ENCODE peak calls at places on chromosomes 13 and 19, in four cellular contexts. One of them, this sample, is unnamed. For H3K4me1, the result is how much of the 10 kb centered on the place peaks cover.

GRCh38 chr19:32138416-32138815 is 207.0 kb upstream of the ZNF507 start:
- DNase-seq in transverse colon: no peak
- DNase-seq in H9: no peak
- DNase-seq in heart left ventricle: no peak
- DNase-seq in this sample: no peak

GRCh38 chr19:42079276-42079669 is 3.3 kb downstream of the ZNF574 start:
- DNase-seq in transverse colon: no peak
- DNase-seq in H9: no peak
- DNase-seq in heart left ventricle: no peak
- DNase-seq in this sample: no peak

GRCh38 chr13:42363941-42364612 is 92.1 kb downstream of the AKAP11 start:
- DNase-seq in H9: peak
- DNase-seq in transverse colon: no peak
- DNase-seq in heart left ventricle: no peak
- DNase-seq in this sample: no peak

GRCh38 chr19:54430306-54431254 is 15.3 kb downstream of the TTYH1 start:
- DNase-seq in H9: peak
- DNase-seq in heart left ventricle: peak
- DNase-seq in transverse colon: peak
- DNase-seq in this sample: peak

GRCh38 chr19:56837892-56838679 is 2.4 kb downstream of the PEG3 start:
- DNase-seq in transverse colon: peak
- DNase-seq in heart left ventricle: peak
- DNase-seq in H9: no peak
- DNase-seq in this sample: no peak

GRCh38 chr13:19713186-19713965 is 69.4 kb downstream of the PSPC1 start:
- DNase-seq in heart left ventricle: no peak
- DNase-seq in H9: no peak
- DNase-seq in transverse colon: no peak
- DNase-seq in this sample: no peak

GRCh38 chr19:18611327-18612050 is 1.2 kb upstream of the TMEM59L start:
- DNase-seq in H9: peak
- DNase-seq in transverse colon: no peak
- DNase-seq in heart left ventricle: no peak
- DNase-seq in this sample: no peak

GRCh38 chr13:30881931-30882899 is 23.9 kb upstream of the MEDAG start:
- DNase-seq in heart left ventricle: no peak
- DNase-seq in transverse colon: no peak
- DNase-seq in H9: no peak
- DNase-seq in this sample: no peak

GRCh38 chr19:41843371-41843770 is 1.1 kb downstream of the LYPD4 start:
- DNase-seq in heart left ventricle: no peak
- DNase-seq in transverse colon: no peak
- DNase-seq in H9: no peak
- DNase-seq in this sample: no peak

GRCh38 chr19:49924004-49924880 is 4.8 kb upstream of the ATF5 start:
- DNase-seq in H9: no peak
- DNase-seq in transverse colon: peak
- DNase-seq in heart left ventricle: no peak
- DNase-seq in this sample: no peak

GRCh38 chr13:49356224-49356623 is 87.6 kb downstream of the CAB39L start:
- DNase-seq in heart left ventricle: no peak
- DNase-seq in H9: no peak
- DNase-seq in transverse colon: no peak
- DNase-seq in this sample: no peak

GRCh38 chr13:28204690-28205443 is 66.5 kb downstream of the PAN3 start:
- DNase-seq in transverse colon: no peak
- DNase-seq in heart left ventricle: no peak
- DNase-seq in H9: no peak
- DNase-seq in this sample: no peak

GRCh38 chr19:45283443-45284033 is 32.5 kb downstream of the MARK4 start:
- DNase-seq in heart left ventricle: no peak
- DNase-seq in H9: no peak
- DNase-seq in transverse colon: no peak
- DNase-seq in this sample: no peak

DNA sequence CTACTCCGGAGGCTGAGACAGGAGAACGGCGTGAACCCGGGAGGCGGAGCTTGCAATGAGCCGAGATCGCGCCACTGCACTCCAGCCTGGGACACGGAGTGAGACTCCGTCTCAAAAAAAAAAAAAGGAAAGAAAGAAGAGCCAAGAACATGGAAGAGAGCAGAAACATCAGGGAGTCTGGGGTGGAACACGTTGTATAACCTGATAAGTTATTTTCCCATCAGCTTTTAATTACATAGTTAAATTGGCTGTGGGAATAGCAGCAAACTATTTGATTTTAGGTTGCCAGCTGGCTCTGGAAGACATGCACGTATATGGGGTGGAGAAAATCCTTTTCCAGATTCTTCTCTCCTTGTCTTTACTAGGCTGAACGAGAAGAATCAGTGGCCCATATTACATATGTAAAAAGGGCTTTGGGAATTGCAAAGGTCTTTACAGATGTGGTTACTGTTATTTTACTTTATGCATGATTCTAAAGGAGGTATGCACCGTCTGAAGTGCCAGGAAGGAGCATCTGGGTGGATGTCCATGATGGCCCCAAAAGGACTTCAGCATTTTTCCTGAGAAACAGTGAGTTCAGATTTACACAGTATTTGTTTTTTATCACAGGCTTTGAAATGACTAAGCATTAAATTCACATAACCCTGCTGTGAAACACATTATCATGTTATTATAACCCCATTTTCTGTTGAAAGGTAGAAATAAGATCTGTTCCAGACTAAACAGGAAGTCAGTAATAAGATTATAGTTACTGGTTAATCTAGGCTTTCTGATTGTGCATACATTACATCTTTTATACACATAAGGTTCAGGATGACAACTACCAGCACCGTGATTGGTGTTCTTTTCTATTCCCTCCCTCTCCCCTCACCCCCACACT is 4.6 kb upstream of the NAA16 start:
- DNase-seq in H9: no peak
- DNase-seq in transverse colon: no peak
- DNase-seq in heart left ventricle: no peak
- DNase-seq in this sample: no peak
- H3K4me1 ChIP-seq in H9: under half
- H3K4me1 ChIP-seq in transverse colon: under half
- H3K4me1 ChIP-seq in heart left ventricle: under half
- H3K4me1 ChIP-seq in this sample: under half

DNA sequence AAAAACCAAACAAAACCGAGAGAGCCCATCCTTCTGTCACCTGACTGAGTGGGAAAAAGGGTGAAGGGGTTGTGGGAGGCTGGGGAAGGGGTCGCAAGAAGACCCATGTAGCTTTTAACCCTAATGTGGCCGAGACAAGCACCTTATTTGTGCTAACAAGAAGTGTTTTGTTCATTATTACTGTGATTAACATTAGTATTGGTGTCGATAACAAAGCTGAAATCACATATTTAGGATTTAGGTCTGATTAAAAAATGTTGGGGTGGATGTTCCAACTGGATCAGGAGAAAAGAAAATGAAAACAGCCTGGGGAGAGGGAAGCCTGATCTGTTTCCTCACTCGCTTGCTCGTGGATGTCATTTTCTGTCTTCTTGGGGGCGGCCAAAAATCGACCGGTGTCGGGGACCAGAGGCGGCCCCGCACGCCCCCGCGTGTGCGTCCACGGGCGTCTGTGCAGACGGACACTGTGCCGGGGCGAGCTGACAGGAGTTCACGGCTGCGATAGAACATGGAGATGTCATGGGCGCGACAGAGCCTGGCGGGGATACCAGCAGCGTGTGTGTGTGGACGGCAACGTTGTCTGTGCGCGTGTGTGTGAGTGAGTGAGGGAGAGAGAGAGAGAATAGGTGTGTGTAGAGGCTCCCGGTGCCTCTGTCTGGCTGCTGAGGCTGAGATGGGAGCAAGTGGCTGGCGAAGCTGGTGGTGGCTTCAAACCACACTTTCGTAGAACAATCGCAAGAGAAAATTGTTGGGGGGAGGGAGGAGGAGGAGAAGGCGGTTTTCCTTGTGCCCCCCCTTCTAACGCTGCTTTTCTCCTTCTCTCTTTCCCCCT is 29.1 kb downstream of the NFIX start:
- DNase-seq in H9: no peak
- DNase-seq in transverse colon: no peak
- DNase-seq in heart left ventricle: no peak
- DNase-seq in this sample: no peak
- H3K4me1 ChIP-seq in H9: under half
- H3K4me1 ChIP-seq in transverse colon: under half
- H3K4me1 ChIP-seq in heart left ventricle: half or more
- H3K4me1 ChIP-seq in this sample: under half

DNA sequence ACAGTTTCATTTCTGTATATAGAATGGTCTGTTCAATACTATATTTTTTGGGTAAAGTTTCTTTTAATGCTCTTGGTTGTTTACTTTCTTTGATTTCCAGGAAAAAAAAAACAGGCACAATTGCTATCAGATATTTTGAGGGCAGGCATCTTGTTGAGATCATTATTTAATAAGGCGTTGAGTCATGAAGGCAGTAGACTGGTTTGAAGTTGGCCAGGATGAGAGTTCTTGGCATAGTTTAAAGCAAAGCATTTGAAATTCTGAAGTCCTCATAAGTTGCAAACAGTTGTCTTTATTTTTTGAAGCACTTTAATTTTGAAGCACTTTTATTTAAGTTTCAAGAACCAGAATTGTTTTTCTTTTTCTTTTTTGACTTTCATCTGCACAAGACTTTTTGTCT is 2.6 kb upstream of the ZNF175 start:
- DNase-seq in transverse colon: no peak
- DNase-seq in H9: no peak
- DNase-seq in heart left ventricle: no peak
- DNase-seq in this sample: no peak
- H3K4me1 ChIP-seq in transverse colon: under half
- H3K4me1 ChIP-seq in H9: under half
- H3K4me1 ChIP-seq in heart left ventricle: under half
- H3K4me1 ChIP-seq in this sample: under half

GRCh38 chr13:99215466-99215865 is 14.8 kb downstream of the UBAC2 start:
- DNase-seq in heart left ventricle: peak
- DNase-seq in transverse colon: no peak
- DNase-seq in H9: peak
- DNase-seq in this sample: no peak

GRCh38 chr13:99214691-99215090 is 14.0 kb downstream of the UBAC2 start:
- DNase-seq in transverse colon: no peak
- DNase-seq in H9: no peak
- DNase-seq in heart left ventricle: no peak
- DNase-seq in this sample: no peak

GRCh38 chr13:99211421-99212035 is 10.9 kb downstream of the UBAC2 start:
- DNase-seq in heart left ventricle: no peak
- DNase-seq in transverse colon: no peak
- DNase-seq in H9: no peak
- DNase-seq in this sample: no peak

GRCh38 chr13:99217461-99218101 is 16.9 kb downstream of the UBAC2 start:
- DNase-seq in H9: no peak
- DNase-seq in heart left ventricle: peak
- DNase-seq in transverse colon: no peak
- DNase-seq in this sample: no peak

DNA sequence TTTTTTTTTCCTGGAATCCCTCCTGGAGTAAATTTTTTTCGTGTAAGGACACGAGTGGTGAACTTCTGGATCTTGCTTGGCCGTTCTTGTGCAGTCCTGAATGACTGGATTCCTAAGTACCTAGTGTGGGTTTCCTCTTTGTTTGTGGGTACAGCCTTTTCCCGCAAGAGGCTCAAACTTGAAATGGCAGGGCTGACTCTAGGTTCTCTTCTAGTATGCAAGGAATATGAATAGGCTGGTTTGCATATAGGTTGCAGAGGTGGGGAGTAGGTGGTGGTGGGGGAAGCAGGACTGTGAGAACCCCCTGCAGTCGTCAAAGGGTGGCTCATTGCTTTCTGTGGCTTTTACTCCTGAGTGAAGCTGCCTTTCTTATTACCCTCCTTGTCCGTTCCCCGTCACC is 13.6 kb downstream of the UBAC2 start:
- DNase-seq in H9: no peak
- DNase-seq in heart left ventricle: no peak
- DNase-seq in transverse colon: no peak
- DNase-seq in this sample: no peak
- H3K4me1 ChIP-seq in H9: under half
- H3K4me1 ChIP-seq in heart left ventricle: under half
- H3K4me1 ChIP-seq in transverse colon: under half
- H3K4me1 ChIP-seq in this sample: under half

DNA sequence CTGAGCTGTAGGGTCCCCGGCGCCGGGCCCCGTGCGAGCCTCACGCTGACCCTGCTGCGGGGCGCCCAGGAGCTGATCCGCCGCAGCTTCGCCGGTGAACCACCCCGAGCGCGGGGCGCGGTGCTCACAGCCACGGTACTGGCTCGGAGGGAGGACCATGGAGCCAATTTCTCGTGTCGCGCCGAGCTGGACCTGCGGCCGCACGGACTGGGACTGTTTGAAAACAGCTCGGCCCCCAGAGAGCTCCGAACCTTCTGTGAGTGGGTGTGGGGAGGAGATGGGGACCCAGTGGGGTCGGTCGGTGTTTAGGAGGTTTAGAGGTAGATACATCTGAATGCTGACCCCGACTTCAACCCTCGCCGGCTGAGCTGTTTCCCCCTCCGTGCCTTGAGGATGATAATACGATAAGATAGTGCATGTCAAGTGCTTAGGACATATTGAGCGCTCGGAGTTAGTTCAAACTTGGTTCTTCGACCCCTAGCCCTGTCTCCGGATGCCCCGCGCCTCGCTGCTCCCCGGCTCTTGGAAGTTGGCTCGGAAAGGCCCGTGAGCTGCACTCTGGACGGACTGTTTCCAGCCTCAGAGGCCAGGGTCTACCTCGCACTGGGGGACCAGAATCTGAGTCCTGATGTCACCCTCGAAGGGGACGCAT is 1.9 kb downstream of the ICAM5 start:
- DNase-seq in transverse colon: no peak
- DNase-seq in H9: no peak
- DNase-seq in heart left ventricle: no peak
- DNase-seq in this sample: no peak
- H3K4me1 ChIP-seq in transverse colon: under half
- H3K4me1 ChIP-seq in H9: under half
- H3K4me1 ChIP-seq in heart left ventricle: half or more
- H3K4me1 ChIP-seq in this sample: under half

DNA sequence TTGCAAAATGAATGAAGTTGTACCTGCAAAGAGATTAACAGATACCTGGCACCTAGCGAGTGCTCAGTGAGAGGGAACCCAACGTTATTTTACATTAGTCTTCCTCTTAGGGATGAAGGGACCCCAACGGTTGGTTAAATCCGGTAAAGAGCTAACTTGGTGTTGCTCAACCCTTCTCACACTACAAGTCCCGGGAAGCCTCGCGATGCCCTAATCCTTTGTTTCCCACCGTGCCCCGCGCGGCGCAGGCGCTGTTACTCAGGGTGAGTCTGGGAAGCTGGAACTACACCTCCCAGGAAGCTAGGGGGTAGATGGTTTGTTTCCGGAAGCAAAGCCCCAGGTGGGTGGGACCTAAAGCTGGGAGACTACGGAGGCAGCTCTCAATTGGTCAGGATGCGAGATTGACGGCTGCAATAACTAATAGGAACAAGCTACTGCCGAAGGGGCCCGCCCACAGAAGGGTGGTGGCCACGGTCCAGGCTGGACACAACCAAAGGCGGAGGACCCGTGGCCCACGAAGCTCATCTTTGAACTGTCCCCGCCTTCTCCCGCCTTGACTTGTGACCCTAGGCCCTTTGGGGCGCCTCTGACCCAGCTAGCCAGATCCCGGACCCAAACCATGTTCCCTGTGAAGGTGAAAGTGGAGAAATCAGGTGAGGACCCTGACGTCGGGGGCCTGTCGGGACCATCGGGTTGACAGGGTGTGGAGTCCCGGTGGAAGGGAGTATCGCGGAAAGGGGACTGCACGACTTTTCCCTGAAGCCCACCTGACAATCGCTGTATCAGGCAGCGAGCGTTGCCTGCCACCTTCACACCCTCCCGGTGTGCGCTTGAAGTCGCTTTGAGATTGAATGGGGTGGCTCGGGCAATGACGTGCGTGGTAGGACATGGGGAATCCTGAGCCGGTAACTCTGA is at the start of gene LIN37:
- DNase-seq in H9: peak
- DNase-seq in transverse colon: peak
- DNase-seq in heart left ventricle: peak
- DNase-seq in this sample: peak
- H3K4me1 ChIP-seq in H9: under half
- H3K4me1 ChIP-seq in transverse colon: under half
- H3K4me1 ChIP-seq in heart left ventricle: half or more
- H3K4me1 ChIP-seq in this sample: under half

This sample was measured in hepatocyte.